ENCODE peak calls at places on chromosomes 1 and 21, in four cellular contexts. E, Y, F and T are unnamed samples.

GRCh38 chr1:153265457-153265856 is 6.0 kb downstream of the LORICRIN start:
- DNase-seq in E (no peak), F (no peak), Y (no peak), T (no peak)

GRCh38 chr1:243287652-243288051 is 31.8 kb downstream of the SDCCAG8 start:
- DNase-seq in Y (no peak), F (peak; percentile 13), E (no peak), T (peak; percentile 93)

GRCh38 chr1:2650967-2651645 is 18.3 kb upstream of the MMEL1 start:
- DNase-seq in E (no peak), F (no peak), Y (no peak), T (no peak)

GRCh38 chr1:116122955-116123757 is 12.0 kb downstream of the MAB21L3 start:
- DNase-seq in E (no peak), Y (no peak), F (no peak), T (peak; percentile 77)

GRCh38 chr1:233614173-233614742 is 352 bp downstream of the KCNK1 start:
- DNase-seq in Y (peak; percentile 70), F (peak; percentile 85), E (peak; percentile 6), T (peak; percentile 19)

GRCh38 chr1:110186558-110186957 is 23.6 kb upstream of the KCNC4 start:
- DNase-seq in E (no peak), Y (no peak), F (no peak), T (no peak)

GRCh38 chr21:34745557-34746255 is 76.9 kb downstream of the CLIC6 start:
- DNase-seq in Y (peak; percentile 86), F (peak; percentile 98), E (peak; percentile 80), T (peak; percentile 86)

GRCh38 chr1:38225745-38226144 is 179.2 kb upstream of the POU3F1 start:
- DNase-seq in E (no peak), F (peak; percentile 36), Y (no peak), T (no peak)

GRCh38 chr1:72281144-72281543 is 1.2 kb downstream of the NEGR1 start:
- DNase-seq in Y (no peak), E (no peak), F (no peak), T (peak; percentile 4)

GRCh38 chr1:176783281-176783680 is 320.3 kb downstream of the PAPPA2 start:
- DNase-seq in E (no peak), Y (no peak), F (no peak), T (no peak)

GRCh38 chr1:205563927-205564441 is 59.5 kb downstream of the CDK18 start:
- DNase-seq in E (no peak), F (no peak), Y (no peak), T (no peak)

GRCh38 chr1:24018611-24019580 is 38.8 kb upstream of the SRSF10 start:
- DNase-seq in F (peak; percentile 85), E (peak; percentile 21), Y (peak; percentile 50), T (peak; percentile 99)

GRCh38 chr1:172390243-172390619 is 30.3 kb upstream of the C1orf105 start:
- DNase-seq in Y (no peak), E (no peak), F (peak; percentile 26), T (no peak)

GRCh38 chr1:2451744-2452582 is 24.1 kb upstream of the PLCH2 start:
- DNase-seq in E (no peak), F (no peak), Y (no peak), T (peak; percentile 94)

DNA sequence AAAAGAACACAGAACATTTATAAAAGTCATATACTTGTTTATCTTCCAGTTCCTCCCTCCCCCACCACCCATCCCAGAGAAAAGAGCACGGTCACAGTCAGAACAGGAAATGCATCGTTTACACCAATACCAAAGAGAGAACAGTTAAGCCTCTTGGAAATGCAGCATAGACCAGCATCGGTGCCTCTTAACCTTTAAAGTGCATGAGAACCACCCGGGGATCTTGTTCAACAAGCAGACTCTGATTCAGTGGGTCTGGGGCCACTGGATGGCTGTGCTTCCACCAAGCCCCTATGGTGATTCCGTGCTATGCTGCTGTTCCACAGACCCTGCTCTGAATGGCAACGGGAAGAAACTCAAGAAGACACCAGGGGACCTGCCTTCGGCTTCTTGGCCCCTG is 19.2 kb downstream of the FAM89A start:
- DNase-seq in F (peak; percentile 72), E (no peak), Y (peak; percentile 45), T (peak; percentile 21)
- H3K4ac ChIP-seq in F (no peak overlapping the region), E (no peak overlapping the region), Y (no peak overlapping the region), T (peak overlapping the region; percentile 6)

DNA sequence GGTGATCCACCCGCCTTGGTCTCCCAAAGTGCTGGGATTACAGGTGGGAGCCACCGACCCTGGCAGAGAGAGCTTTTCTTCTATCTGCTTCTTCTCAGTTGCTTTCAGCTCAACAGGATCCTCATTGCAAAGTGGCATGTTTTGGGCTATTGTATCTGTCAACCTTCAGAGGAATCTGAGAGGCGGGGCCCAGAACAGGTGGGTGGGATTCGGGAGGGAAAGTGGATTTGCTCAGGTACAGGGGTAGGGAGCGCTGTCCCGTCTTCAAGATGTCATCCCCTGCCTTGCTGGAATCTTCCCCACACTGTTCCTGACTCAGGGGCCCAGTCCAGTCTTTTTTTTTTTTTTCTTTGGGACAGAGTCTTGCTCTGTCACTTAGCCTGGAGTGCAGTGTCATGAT is 26.9 kb upstream of the RCC2 start:
- DNase-seq in E (no peak), F (no peak), Y (peak; percentile 53), T (no peak)
- H3K4ac ChIP-seq in E (no peak overlapping the region), F (no peak overlapping the region), Y (no peak overlapping the region), T (no peak overlapping the region)

DNA sequence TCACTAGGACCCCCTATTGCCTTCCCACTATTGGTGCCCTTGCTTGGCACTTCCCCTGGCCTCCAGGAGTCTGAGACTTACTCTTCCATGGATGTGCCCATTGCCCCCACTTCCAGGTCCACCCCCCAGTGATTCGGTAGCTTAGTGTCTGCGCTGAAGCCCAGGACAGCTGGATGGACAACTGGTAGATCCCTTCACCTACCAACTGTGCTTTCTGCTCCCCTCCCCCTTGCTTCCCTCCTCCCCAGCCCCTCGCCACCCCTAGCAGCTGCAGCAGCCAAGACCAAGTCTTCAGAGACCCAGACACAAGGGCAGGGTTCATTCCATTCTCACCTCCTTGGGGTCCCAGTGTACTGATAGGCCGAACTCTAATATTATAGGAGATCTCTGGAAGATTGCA is 6.9 kb downstream of the LMNA start:
- DNase-seq in Y (no peak), F (no peak), E (no peak), T (no peak)
- H3K4ac ChIP-seq in Y (no peak overlapping the region), F (no peak overlapping the region), E (no peak overlapping the region), T (peak overlapping the region; percentile 49)

GRCh38 chr1:42947137-42947536 is 11.5 kb downstream of the SLC2A1 start:
- DNase-seq in F (no peak), Y (no peak), E (no peak), T (no peak)
- H3K4ac ChIP-seq in F (no peak overlapping the region), Y (no peak overlapping the region), E (no peak overlapping the region), T (peak overlapping the region; percentile 68)

GRCh38 chr1:6345460-6345859 is 48.1 kb downstream of the ACOT7 start:
- DNase-seq in F (no peak), Y (no peak), E (no peak), T (no peak)

GRCh38 chr1:6338685-6339084 is 54.9 kb downstream of the ACOT7 start:
- DNase-seq in E (peak; percentile 62), F (peak; percentile 31), Y (peak; percentile 45), T (no peak)

GRCh38 chr1:6343506-6344405 is 49.8 kb downstream of the ACOT7 start:
- DNase-seq in E (peak; percentile 80), F (peak; percentile 78), Y (peak; percentile 82), T (peak; percentile 72)

GRCh38 chr1:6345009-6345408 is 48.6 kb downstream of the ACOT7 start:
- DNase-seq in Y (no peak), E (no peak), F (no peak), T (no peak)

GRCh38 chr1:6342031-6342430 is 51.5 kb downstream of the ACOT7 start:
- DNase-seq in Y (no peak), F (peak; percentile 41), E (no peak), T (no peak)
- H3K4ac ChIP-seq in Y (no peak overlapping the region), F (no peak overlapping the region), E (no peak overlapping the region), T (no peak overlapping the region)

GRCh38 chr1:245605480-245606156 is 450.8 kb downstream of the KIF26B start:
- DNase-seq in E (no peak), Y (peak; percentile 27), F (no peak), T (peak; percentile 72)
- H3K4ac ChIP-seq in E (no peak overlapping the region), Y (no peak overlapping the region), F (no peak overlapping the region), T (no peak overlapping the region)